ENCODE peak calls at places on chromosomes 13 and 19, in nine cellular contexts. One of them, this sample, is unnamed.
A peak's percentile ranks its signal among the peaks of the same experiment; 100 is the strongest.

GRCh38 chr19:29812080-29812880 is 489 bp downstream of the CCNE1 start:
- DNase-seq in neural progenitor cell: peak; percentile 53
- DNase-seq in GM12878: no peak
- DNase-seq in A673: no peak
- DNase-seq in mammary epithelial cell: no peak
- DNase-seq in GM23338: peak; percentile 35
- DNase-seq in PC-3: no peak
- DNase-seq in hepatocyte: peak; percentile 49
- DNase-seq in astrocyte: no peak
- DNase-seq in this sample: no peak

GRCh38 chr13:97328222-97328790 is 105.7 kb upstream of the RAP2A start:
- DNase-seq in neural progenitor cell: peak; percentile 90
- DNase-seq in GM12878: no peak
- DNase-seq in A673: no peak
- DNase-seq in mammary epithelial cell: peak; percentile 23
- DNase-seq in GM23338: peak; percentile 93
- DNase-seq in PC-3: no peak
- DNase-seq in hepatocyte: no peak
- DNase-seq in astrocyte: peak; percentile 84
- DNase-seq in this sample: no peak

GRCh38 chr13:113209336-113209879 is at the start of gene CUL4A:
- DNase-seq in neural progenitor cell: peak; percentile 95
- DNase-seq in GM12878: no peak
- DNase-seq in A673: peak; percentile 86
- DNase-seq in mammary epithelial cell: peak; percentile 73
- DNase-seq in GM23338: peak; percentile 92
- DNase-seq in PC-3: peak; percentile 55
- DNase-seq in hepatocyte: peak; percentile 92
- DNase-seq in astrocyte: peak; percentile 49
- DNase-seq in this sample: no peak

GRCh38 chr13:72004236-72004635 is 137.2 kb upstream of the DACH1 start:
- DNase-seq in neural progenitor cell: no peak
- DNase-seq in GM12878: no peak
- DNase-seq in A673: no peak
- DNase-seq in mammary epithelial cell: no peak
- DNase-seq in GM23338: no peak
- DNase-seq in PC-3: no peak
- DNase-seq in hepatocyte: no peak
- DNase-seq in astrocyte: peak; percentile 4
- DNase-seq in this sample: no peak

GRCh38 chr13:30071890-30072817 is 221.7 kb upstream of the UBL3 start:
- DNase-seq in neural progenitor cell: no peak
- DNase-seq in GM12878: no peak
- DNase-seq in A673: no peak
- DNase-seq in mammary epithelial cell: peak; percentile 4
- DNase-seq in GM23338: peak; percentile 26
- DNase-seq in PC-3: peak; percentile 12
- DNase-seq in hepatocyte: peak; percentile 86
- DNase-seq in astrocyte: no peak
- DNase-seq in this sample: no peak

GRCh38 chr19:7904074-7905020 is 670 bp downstream of the MAP2K7 start:
- DNase-seq in neural progenitor cell: peak; percentile 66
- DNase-seq in GM12878: no peak
- DNase-seq in A673: no peak
- DNase-seq in mammary epithelial cell: no peak
- DNase-seq in GM23338: peak; percentile 49
- DNase-seq in PC-3: no peak
- DNase-seq in hepatocyte: peak; percentile 75
- DNase-seq in astrocyte: no peak
- DNase-seq in this sample: no peak

GRCh38 chr19:55079400-55080038 is 3.9 kb downstream of the EPS8L1 start:
- DNase-seq in neural progenitor cell: no peak
- DNase-seq in GM12878: no peak
- DNase-seq in A673: no peak
- DNase-seq in mammary epithelial cell: no peak
- DNase-seq in GM23338: no peak
- DNase-seq in PC-3: no peak
- DNase-seq in hepatocyte: peak; percentile 4
- DNase-seq in astrocyte: no peak
- DNase-seq in this sample: no peak

GRCh38 chr13:39461685-39462266 is 141.2 kb downstream of the LHFPL6 start:
- DNase-seq in neural progenitor cell: no peak
- DNase-seq in GM12878: no peak
- DNase-seq in A673: no peak
- DNase-seq in mammary epithelial cell: no peak
- DNase-seq in GM23338: no peak
- DNase-seq in PC-3: no peak
- DNase-seq in hepatocyte: no peak
- DNase-seq in astrocyte: peak; percentile 14
- DNase-seq in this sample: no peak

GRCh38 chr13:51057001-51057400 is 54.1 kb downstream of the C13orf42 start:
- DNase-seq in neural progenitor cell: no peak
- DNase-seq in GM12878: no peak
- DNase-seq in A673: no peak
- DNase-seq in mammary epithelial cell: no peak
- DNase-seq in GM23338: no peak
- DNase-seq in PC-3: no peak
- DNase-seq in hepatocyte: no peak
- DNase-seq in astrocyte: no peak
- DNase-seq in this sample: no peak

GRCh38 chr13:76820759-76821158 is 65.4 kb downstream of the KCTD12 start:
- DNase-seq in neural progenitor cell: no peak
- DNase-seq in GM12878: no peak
- DNase-seq in A673: no peak
- DNase-seq in mammary epithelial cell: no peak
- DNase-seq in GM23338: peak; percentile 8
- DNase-seq in PC-3: no peak
- DNase-seq in hepatocyte: no peak
- DNase-seq in astrocyte: no peak
- DNase-seq in this sample: no peak

GRCh38 chr19:1455336-1456120 is 5.6 kb downstream of the APC2 start:
- DNase-seq in neural progenitor cell: peak; percentile 70
- DNase-seq in GM12878: no peak
- DNase-seq in A673: peak; percentile 77
- DNase-seq in mammary epithelial cell: peak; percentile 61
- DNase-seq in GM23338: peak; percentile 100
- DNase-seq in PC-3: peak; percentile 85
- DNase-seq in hepatocyte: peak; percentile 46
- DNase-seq in astrocyte: no peak
- DNase-seq in this sample: peak; percentile 28

GRCh38 chr13:76745246-76746200 is 140.7 kb downstream of the KCTD12 start:
- DNase-seq in neural progenitor cell: no peak
- DNase-seq in GM12878: peak; percentile 59
- DNase-seq in A673: no peak
- DNase-seq in mammary epithelial cell: no peak
- DNase-seq in GM23338: peak; percentile 15
- DNase-seq in PC-3: no peak
- DNase-seq in hepatocyte: no peak
- DNase-seq in astrocyte: no peak
- DNase-seq in this sample: no peak

DNA sequence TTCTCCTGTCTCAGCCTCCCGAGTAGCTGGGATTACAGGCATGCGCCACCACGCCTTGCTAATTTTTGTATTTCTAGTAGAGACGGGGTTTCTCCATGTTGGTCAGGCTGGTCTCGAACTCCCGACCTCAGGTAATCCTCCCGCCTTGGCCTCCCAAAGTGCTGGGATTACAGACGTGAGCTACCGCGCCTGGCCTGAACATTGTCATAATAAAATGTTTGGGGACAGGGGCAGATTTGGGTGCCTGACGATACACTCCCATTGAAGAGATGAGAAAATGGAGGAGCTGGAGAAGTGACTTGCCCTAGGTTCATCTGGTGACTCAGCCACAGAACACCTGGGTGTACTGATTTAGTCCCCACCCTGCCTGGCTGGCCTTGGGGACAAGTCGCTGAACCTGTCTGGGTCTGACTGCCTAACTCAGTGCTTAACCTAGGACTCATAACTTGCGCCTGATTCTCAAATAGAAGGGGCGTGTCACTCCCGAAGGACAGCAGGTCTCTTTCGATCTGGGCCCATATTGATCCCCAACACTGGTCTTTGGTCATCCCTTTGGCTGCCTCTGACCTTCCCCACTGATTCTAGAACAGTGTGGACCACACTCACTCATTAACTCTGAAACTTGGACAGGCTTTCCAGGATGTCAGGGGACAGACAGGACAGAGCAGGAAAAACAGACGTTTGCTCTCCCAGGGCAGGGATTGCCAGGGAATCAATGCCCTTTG is 7.6 kb upstream of the BICRA start:
- DNase-seq in neural progenitor cell: no peak
- DNase-seq in GM12878: no peak
- DNase-seq in A673: no peak
- DNase-seq in mammary epithelial cell: no peak
- DNase-seq in GM23338: no peak
- DNase-seq in PC-3: peak; percentile 53
- DNase-seq in hepatocyte: peak; percentile 59
- DNase-seq in astrocyte: no peak
- DNase-seq in this sample: no peak
- H3K27ac ChIP-seq in neural progenitor cell: no peak overlapping the region
- H3K27ac ChIP-seq in GM12878: peak overlapping the region; percentile 73
- H3K27ac ChIP-seq in A673: peak overlapping the region; percentile 88
- H3K27ac ChIP-seq in mammary epithelial cell: no peak overlapping the region
- H3K27ac ChIP-seq in GM23338: peak overlapping the region; percentile 96
- H3K27ac ChIP-seq in PC-3: peak overlapping the region; percentile 59
- H3K27ac ChIP-seq in hepatocyte: peak overlapping the region; percentile 85
- H3K27ac ChIP-seq in astrocyte: no peak overlapping the region
- H3K27ac ChIP-seq in this sample: peak overlapping the region; percentile 92

DNA sequence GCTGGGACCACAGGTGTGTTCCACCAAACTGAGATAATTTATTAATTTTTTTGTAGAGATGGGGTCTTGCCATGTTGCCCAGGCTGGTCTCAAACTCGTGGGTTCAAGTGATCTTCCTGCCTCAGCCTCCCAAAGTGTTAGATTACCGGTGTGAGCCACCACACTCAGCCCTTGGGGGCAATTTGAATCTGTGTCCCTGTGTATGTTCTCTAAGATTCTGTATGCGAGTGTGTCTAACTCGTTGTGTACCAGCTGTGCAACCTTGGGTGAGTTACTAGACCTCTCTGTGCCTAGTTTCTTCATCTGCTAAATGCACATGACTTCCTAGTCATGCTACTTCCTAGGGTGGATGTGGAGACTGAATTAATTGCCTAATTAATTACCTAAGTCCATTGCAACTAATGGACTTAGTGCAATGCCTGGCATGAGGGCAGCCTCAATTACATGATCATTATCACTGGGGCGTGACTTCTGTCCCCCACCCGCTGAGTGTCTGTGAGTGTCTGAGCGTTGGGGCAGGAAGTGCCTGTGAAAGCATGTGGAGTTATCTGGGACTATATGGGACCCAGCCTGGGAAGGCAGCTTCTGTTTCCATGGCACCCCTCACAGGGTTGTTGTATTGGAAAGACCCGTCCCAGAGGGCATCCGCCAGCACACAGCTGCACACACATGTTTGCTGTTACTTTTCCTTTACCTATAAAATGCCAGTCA is 1.8 kb upstream of the NCCRP1 start:
- DNase-seq in neural progenitor cell: peak; percentile 20
- DNase-seq in GM12878: no peak
- DNase-seq in A673: peak; percentile 54
- DNase-seq in mammary epithelial cell: no peak
- DNase-seq in GM23338: no peak
- DNase-seq in PC-3: peak; percentile 14
- DNase-seq in hepatocyte: no peak
- DNase-seq in astrocyte: no peak
- DNase-seq in this sample: no peak
- TF ChIP-seq EZH2 in neural progenitor cell: no peak
- TF ChIP-seq EZH2 in GM12878: no peak
- TF ChIP-seq EZH2 in A673: no peak
- TF ChIP-seq EZH2 in mammary epithelial cell: no peak
- TF ChIP-seq EZH2 in GM23338: no peak
- TF ChIP-seq EZH2 in PC-3: no peak
- TF ChIP-seq EZH2 in hepatocyte: no peak
- TF ChIP-seq EZH2 in astrocyte: no peak
- TF ChIP-seq EZH2 in this sample: no peak

DNA sequence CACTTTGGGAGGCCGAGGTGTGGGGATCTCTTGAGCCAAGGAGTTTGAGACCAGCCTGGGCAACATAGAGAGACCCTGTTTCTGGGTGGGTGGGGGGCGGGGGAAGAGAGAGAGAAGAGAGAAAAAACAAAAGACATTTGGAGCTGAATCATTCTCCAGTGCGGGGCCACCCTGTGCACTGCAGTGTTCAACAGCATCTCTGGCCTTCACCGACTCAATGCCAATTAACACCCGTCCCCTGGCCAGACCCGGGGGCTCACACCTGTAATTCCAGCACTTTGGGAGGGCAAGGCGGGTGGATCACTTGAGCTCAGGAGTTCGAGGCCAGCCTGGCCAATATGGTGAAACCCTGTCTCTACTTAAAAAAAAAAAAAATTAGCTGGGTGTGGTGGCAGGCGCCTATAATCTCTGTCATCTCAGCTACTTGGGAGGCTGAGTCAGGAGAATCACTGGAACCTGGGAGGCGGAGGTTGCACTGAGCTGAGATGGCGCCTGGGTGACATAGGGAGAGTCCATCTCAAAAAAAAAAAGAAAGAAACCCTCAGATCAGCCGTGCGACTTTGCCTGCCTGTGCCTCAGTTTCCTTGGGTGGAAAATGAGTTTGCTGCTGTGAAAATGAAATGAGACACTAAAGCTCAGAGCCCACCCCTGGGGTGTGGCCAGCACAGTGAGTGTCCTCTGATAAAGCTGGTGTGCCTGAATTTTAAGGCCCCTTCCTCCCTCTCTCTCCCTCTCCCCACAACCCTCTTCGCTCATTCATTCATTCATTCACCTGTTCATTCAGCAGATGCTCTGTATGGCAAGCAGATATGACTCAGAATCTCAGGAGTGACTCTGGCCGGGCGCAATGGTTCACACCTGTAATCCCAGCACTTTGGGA is 6.4 kb downstream of the KLF2 start:
- DNase-seq in neural progenitor cell: no peak
- DNase-seq in GM12878: no peak
- DNase-seq in A673: no peak
- DNase-seq in mammary epithelial cell: no peak
- DNase-seq in GM23338: no peak
- DNase-seq in PC-3: no peak
- DNase-seq in hepatocyte: no peak
- DNase-seq in astrocyte: no peak
- DNase-seq in this sample: no peak
- H3K27ac ChIP-seq in neural progenitor cell: no peak overlapping the region
- H3K27ac ChIP-seq in GM12878: no peak overlapping the region
- H3K27ac ChIP-seq in A673: no peak overlapping the region
- H3K27ac ChIP-seq in mammary epithelial cell: no peak overlapping the region
- H3K27ac ChIP-seq in GM23338: no peak overlapping the region
- H3K27ac ChIP-seq in PC-3: peak overlapping the region; percentile 18
- H3K27ac ChIP-seq in hepatocyte: no peak overlapping the region
- H3K27ac ChIP-seq in astrocyte: no peak overlapping the region
- H3K27ac ChIP-seq in this sample: no peak overlapping the region

DNA sequence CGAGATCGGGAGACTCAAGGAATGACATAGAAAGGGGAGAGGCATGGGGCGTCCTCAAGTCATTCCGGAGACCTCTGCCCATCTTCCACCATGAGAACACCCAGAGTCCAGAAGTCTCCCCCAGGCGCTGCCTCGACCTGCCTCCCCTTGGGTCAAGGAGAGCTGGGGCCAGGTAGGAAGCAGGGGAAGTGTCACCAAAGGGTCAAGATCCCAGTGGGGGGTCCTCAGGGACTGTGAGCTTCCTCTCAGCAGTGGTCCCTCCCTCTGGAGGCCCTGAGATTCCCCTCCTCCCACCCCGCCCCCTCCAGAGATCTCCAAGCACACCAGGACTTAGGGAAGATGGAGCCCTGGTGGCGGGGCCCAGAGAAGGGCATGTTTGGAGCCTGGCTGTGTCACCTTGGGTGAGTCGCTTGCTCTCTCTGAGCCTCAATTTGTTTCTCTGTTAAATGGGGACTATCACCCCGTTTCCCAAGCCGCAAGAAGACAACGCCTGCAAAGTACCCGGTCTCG is 919 bp downstream of the DACT3 start:
- DNase-seq in neural progenitor cell: peak; percentile 71
- DNase-seq in GM12878: no peak
- DNase-seq in A673: peak; percentile 24
- DNase-seq in mammary epithelial cell: no peak
- DNase-seq in GM23338: peak; percentile 78
- DNase-seq in PC-3: no peak
- DNase-seq in hepatocyte: peak; percentile 72
- DNase-seq in astrocyte: no peak
- DNase-seq in this sample: no peak
- TF ChIP-seq EZH2 in neural progenitor cell: no peak
- TF ChIP-seq EZH2 in GM12878: no peak
- TF ChIP-seq EZH2 in A673: no peak
- TF ChIP-seq EZH2 in mammary epithelial cell: no peak
- TF ChIP-seq EZH2 in GM23338: no peak
- TF ChIP-seq EZH2 in PC-3: no peak
- TF ChIP-seq EZH2 in hepatocyte: no peak
- TF ChIP-seq EZH2 in astrocyte: no peak
- TF ChIP-seq EZH2 in this sample: no peak

This sample was measured in SK-N-MC.